ENCODE peak calls at places on chromosomes 3 and 15, in seven cellular contexts. D is OCI-LY7, T is adipocyte, H is Peyer's patch, K is foreskin fibroblast, F is fibroblast of lung, C is cardiac fibroblast. B is an unnamed sample.

GRCh38 chr15:69909719-69910444 is 187.8 kb downstream of the TLE3 start:
- DNase-seq in C (peak), K (no peak), T (no peak), D (no peak), H (no peak), F (no peak), B (no peak)

GRCh38 chr15:79431636-79432344 is at the start of gene MINAR1:
- DNase-seq in F (peak), H (no peak), T (peak), K (peak), C (peak), D (no peak), B (peak)

GRCh38 chr3:53570709-53571108 is 76.3 kb downstream of the CACNA1D start:
- DNase-seq in T (no peak), K (peak), H (no peak), F (peak), C (peak), D (no peak), B (no peak)

GRCh38 chr3:145807990-145808389 is 353.0 kb downstream of the PLOD2 start:
- DNase-seq in D (peak), K (peak), H (no peak), T (peak), F (peak), C (peak), B (no peak)

GRCh38 chr3:73774645-73775044 is 149.9 kb upstream of the PDZRN3 start:
- DNase-seq in F (no peak), D (no peak), K (no peak), C (peak), H (no peak), T (no peak), B (no peak)

GRCh38 chr3:792651-793050 is 300.2 kb upstream of the CNTN6 start:
- DNase-seq in K (no peak), C (no peak), T (no peak), F (no peak), D (no peak), H (no peak), B (no peak)

GRCh38 chr15:75107905-75108838 is 84.8 kb downstream of the PPCDC start:
- DNase-seq in D (no peak), H (peak), F (peak), C (peak), K (peak), T (peak), B (no peak)

GRCh38 chr3:103210583-103210982 is 775.8 kb downstream of the ZPLD1 start:
- DNase-seq in K (no peak), T (no peak), C (no peak), F (no peak), H (no peak), D (no peak), B (no peak)

GRCh38 chr3:27885641-27886040 is 163.5 kb upstream of the EOMES start:
- DNase-seq in F (no peak), D (no peak), C (no peak), T (no peak), H (no peak), K (no peak), B (no peak)

GRCh38 chr15:98737721-98738120 is 89.4 kb downstream of the IGF1R start:
- DNase-seq in D (no peak), T (no peak), C (no peak), H (no peak), K (no peak), F (no peak), B (no peak)

GRCh38 chr3:39139442-39139841 is 13.9 kb downstream of the CSRNP1 start:
- DNase-seq in F (no peak), T (no peak), D (no peak), H (peak), C (no peak), K (no peak), B (no peak)

GRCh38 chr15:51776952-51777574 is 25.7 kb downstream of the TMOD2 start:
- DNase-seq in D (peak), T (peak), C (peak), H (peak), F (peak), K (peak), B (no peak)

GRCh38 chr3:108285176-108285575 is 11.2 kb upstream of the HHLA2 start:
- DNase-seq in C (no peak), D (no peak), T (no peak), K (no peak), H (peak), F (no peak), B (no peak)

GRCh38 chr15:61195116-61196002 is 33.7 kb downstream of the RORA start:
- DNase-seq in F (peak), D (peak), T (peak), H (no peak), C (peak), K (peak), B (no peak)

GRCh38 chr3:15861163-15861562 is 63.4 kb upstream of the ANKRD28 start:
- DNase-seq in D (no peak), H (no peak), F (no peak), C (no peak), K (no peak), T (no peak), B (no peak)
- H3K4me3 ChIP-seq in D (peak), H (no peak), F (no peak), C (no peak), K (peak), T (peak), B (no peak)

GRCh38 chr15:23565395-23566069 is at the start of gene MKRN3:
- DNase-seq in D (no peak), H (no peak), K (peak), F (peak), C (peak), T (no peak), B (no peak)
- H3K4me3 ChIP-seq in D (no peak), H (no peak), K (peak), F (no peak), C (peak), T (no peak), B (no peak)

GRCh38 chr3:13687409-13687989 is 138.6 kb downstream of the FBLN2 start:
- DNase-seq in K (no peak), D (no peak), C (no peak), F (no peak), T (peak), H (no peak), B (no peak)

GRCh38 chr3:13685721-13686120 is 136.8 kb downstream of the FBLN2 start:
- DNase-seq in H (no peak), K (no peak), C (no peak), T (no peak), F (no peak), D (no peak), B (no peak)

GRCh38 chr3:13688034-13688433 is 139.1 kb downstream of the FBLN2 start:
- DNase-seq in K (no peak), H (no peak), T (no peak), F (no peak), C (no peak), D (no peak), B (no peak)

GRCh38 chr3:13684854-13685253 is 135.9 kb downstream of the FBLN2 start:
- DNase-seq in K (no peak), D (no peak), T (no peak), C (no peak), F (no peak), H (no peak), B (no peak)

GRCh38 chr3:13686332-13686731 is 137.4 kb downstream of the FBLN2 start:
- DNase-seq in F (no peak), K (no peak), D (no peak), T (no peak), H (no peak), C (no peak), B (no peak)
- H3K4me3 ChIP-seq in F (no peak), K (no peak), D (no peak), T (no peak), H (no peak), C (no peak), B (no peak)

DNA sequence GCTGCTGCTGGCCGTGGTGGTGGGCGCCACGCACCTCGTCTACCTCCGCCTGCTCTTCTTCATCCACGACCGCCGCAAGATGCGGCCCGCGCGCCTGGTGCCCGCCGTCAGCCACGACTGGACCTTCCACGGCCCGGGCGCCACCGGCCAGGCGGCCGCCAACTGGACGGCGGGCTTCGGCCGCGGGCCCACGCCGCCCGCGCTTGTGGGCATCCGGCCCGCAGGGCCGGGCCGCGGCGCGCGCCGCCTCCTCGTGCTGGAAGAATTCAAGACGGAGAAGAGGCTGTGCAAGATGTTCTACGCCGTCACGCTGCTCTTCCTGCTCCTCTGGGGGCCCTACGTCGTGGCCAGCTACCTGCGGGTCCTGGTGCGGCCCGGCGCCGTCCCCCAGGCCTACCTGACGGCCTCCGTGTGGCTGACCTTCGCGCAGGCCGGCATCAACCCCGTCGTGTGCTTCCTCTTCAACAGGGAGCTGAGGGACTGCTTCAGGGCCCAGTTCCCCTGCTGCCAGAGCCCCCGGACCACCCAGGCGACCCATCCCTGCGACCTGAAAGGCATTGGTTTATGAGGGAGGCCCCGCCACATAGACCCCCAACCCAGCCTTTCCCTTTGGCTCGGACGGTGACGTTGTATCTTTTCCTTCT is 1.1 kb downstream of the GPR27 start:
- DNase-seq in F (no peak), K (no peak), H (no peak), D (no peak), C (no peak), T (no peak), B (no peak)
- H3K4me3 ChIP-seq in F (no peak), K (no peak), H (peak), D (no peak), C (no peak), T (peak), B (peak)

GRCh38 chr15:25849431-25849921 is 13.7 kb downstream of the ATP10A start:
- DNase-seq in K (peak), D (no peak), C (peak), F (peak), T (peak), H (no peak), B (no peak)
- H3K4me3 ChIP-seq in K (peak), D (no peak), C (peak), F (peak), T (peak), H (no peak), B (no peak)